ENCODE peak calls at places on chromosomes 11 and 22, in ten cellular contexts. One of them, this sample, is unnamed.

GRCh38 chr11:84412862-84413261 is 1126.7 kb upstream of the CCDC90B start:
- DNase-seq in fibroblast of mammary gland: no peak
- DNase-seq in cardiac muscle cell: no peak
- DNase-seq in gastrocnemius medialis: no peak
- DNase-seq in colonic mucosa: no peak
- DNase-seq in neural crest cell: no peak
- DNase-seq in uterus: no peak
- DNase-seq in GM23338: no peak
- DNase-seq in OCI-LY7: no peak
- DNase-seq in A549: no peak
- DNase-seq in this sample: no peak

GRCh38 chr22:47110817-47111443 is 348.5 kb downstream of the TBC1D22A start:
- DNase-seq in GM23338: no peak
- DNase-seq in cardiac muscle cell: no peak
- DNase-seq in uterus: peak
- DNase-seq in colonic mucosa: no peak
- DNase-seq in A549: no peak
- DNase-seq in gastrocnemius medialis: no peak
- DNase-seq in neural crest cell: no peak
- DNase-seq in OCI-LY7: no peak
- DNase-seq in fibroblast of mammary gland: peak
- DNase-seq in this sample: no peak

GRCh38 chr11:35288817-35289541 is 130.4 kb downstream of the SLC1A2 start:
- DNase-seq in GM23338: no peak
- DNase-seq in A549: no peak
- DNase-seq in fibroblast of mammary gland: peak
- DNase-seq in cardiac muscle cell: no peak
- DNase-seq in OCI-LY7: no peak
- DNase-seq in neural crest cell: no peak
- DNase-seq in gastrocnemius medialis: no peak
- DNase-seq in colonic mucosa: no peak
- DNase-seq in uterus: no peak
- DNase-seq in this sample: no peak

GRCh38 chr11:75146711-75147110 is 4.2 kb upstream of the SLCO2B1 start:
- DNase-seq in uterus: no peak
- DNase-seq in cardiac muscle cell: no peak
- DNase-seq in A549: no peak
- DNase-seq in fibroblast of mammary gland: no peak
- DNase-seq in neural crest cell: no peak
- DNase-seq in colonic mucosa: no peak
- DNase-seq in GM23338: no peak
- DNase-seq in OCI-LY7: no peak
- DNase-seq in gastrocnemius medialis: no peak
- DNase-seq in this sample: no peak

GRCh38 chr11:124793466-124794278 is 6.5 kb downstream of the MSANTD2 start:
- DNase-seq in GM23338: peak
- DNase-seq in A549: peak
- DNase-seq in fibroblast of mammary gland: peak
- DNase-seq in colonic mucosa: peak
- DNase-seq in gastrocnemius medialis: no peak
- DNase-seq in neural crest cell: no peak
- DNase-seq in OCI-LY7: peak
- DNase-seq in cardiac muscle cell: peak
- DNase-seq in uterus: no peak
- DNase-seq in this sample: peak

GRCh38 chr22:46352691-46353386 is 17.3 kb downstream of the TRMU start:
- DNase-seq in fibroblast of mammary gland: peak
- DNase-seq in neural crest cell: no peak
- DNase-seq in uterus: no peak
- DNase-seq in A549: peak
- DNase-seq in gastrocnemius medialis: peak
- DNase-seq in GM23338: no peak
- DNase-seq in colonic mucosa: no peak
- DNase-seq in OCI-LY7: peak
- DNase-seq in cardiac muscle cell: no peak
- DNase-seq in this sample: no peak

GRCh38 chr11:12397953-12398352 is 20.6 kb downstream of the PARVA start:
- DNase-seq in fibroblast of mammary gland: peak
- DNase-seq in cardiac muscle cell: no peak
- DNase-seq in neural crest cell: no peak
- DNase-seq in OCI-LY7: no peak
- DNase-seq in A549: peak
- DNase-seq in gastrocnemius medialis: peak
- DNase-seq in uterus: peak
- DNase-seq in GM23338: no peak
- DNase-seq in colonic mucosa: no peak
- DNase-seq in this sample: no peak

GRCh38 chr11:66316849-66317251 is at the start of gene CD248:
- DNase-seq in neural crest cell: no peak
- DNase-seq in GM23338: peak
- DNase-seq in A549: no peak
- DNase-seq in OCI-LY7: no peak
- DNase-seq in cardiac muscle cell: peak
- DNase-seq in colonic mucosa: peak
- DNase-seq in gastrocnemius medialis: peak
- DNase-seq in fibroblast of mammary gland: peak
- DNase-seq in uterus: peak
- DNase-seq in this sample: peak

GRCh38 chr11:3042496-3043314 is 14.5 kb downstream of the CARS1 start:
- DNase-seq in fibroblast of mammary gland: no peak
- DNase-seq in uterus: no peak
- DNase-seq in A549: no peak
- DNase-seq in OCI-LY7: no peak
- DNase-seq in neural crest cell: no peak
- DNase-seq in GM23338: no peak
- DNase-seq in gastrocnemius medialis: peak
- DNase-seq in colonic mucosa: no peak
- DNase-seq in cardiac muscle cell: no peak
- DNase-seq in this sample: no peak

GRCh38 chr11:17498058-17498457 is 21.4 kb upstream of the ABCC8 start:
- DNase-seq in A549: no peak
- DNase-seq in uterus: no peak
- DNase-seq in gastrocnemius medialis: peak
- DNase-seq in OCI-LY7: peak
- DNase-seq in fibroblast of mammary gland: no peak
- DNase-seq in GM23338: peak
- DNase-seq in cardiac muscle cell: no peak
- DNase-seq in colonic mucosa: peak
- DNase-seq in neural crest cell: no peak
- DNase-seq in this sample: no peak

GRCh38 chr11:62553839-62554361 is 7.3 kb upstream of the AHNAK start:
- DNase-seq in OCI-LY7: no peak
- DNase-seq in cardiac muscle cell: no peak
- DNase-seq in A549: peak
- DNase-seq in GM23338: no peak
- DNase-seq in gastrocnemius medialis: peak
- DNase-seq in fibroblast of mammary gland: peak
- DNase-seq in uterus: no peak
- DNase-seq in neural crest cell: no peak
- DNase-seq in colonic mucosa: peak
- DNase-seq in this sample: no peak

GRCh38 chr11:77027275-77027674 is 6.9 kb upstream of the B3GNT6 start:
- DNase-seq in fibroblast of mammary gland: peak
- DNase-seq in neural crest cell: no peak
- DNase-seq in GM23338: no peak
- DNase-seq in A549: peak
- DNase-seq in uterus: no peak
- DNase-seq in colonic mucosa: no peak
- DNase-seq in OCI-LY7: no peak
- DNase-seq in cardiac muscle cell: no peak
- DNase-seq in gastrocnemius medialis: no peak
- DNase-seq in this sample: no peak

GRCh38 chr11:69971741-69972140 is 106.4 kb upstream of the ANO1 start:
- DNase-seq in gastrocnemius medialis: no peak
- DNase-seq in GM23338: no peak
- DNase-seq in cardiac muscle cell: no peak
- DNase-seq in uterus: no peak
- DNase-seq in fibroblast of mammary gland: no peak
- DNase-seq in OCI-LY7: no peak
- DNase-seq in colonic mucosa: no peak
- DNase-seq in neural crest cell: no peak
- DNase-seq in A549: no peak
- DNase-seq in this sample: no peak

GRCh38 chr11:8262552-8263108 is 1.0 kb downstream of the LMO1 start:
- DNase-seq in A549: no peak
- DNase-seq in GM23338: peak
- DNase-seq in cardiac muscle cell: peak
- DNase-seq in neural crest cell: peak
- DNase-seq in uterus: peak
- DNase-seq in OCI-LY7: no peak
- DNase-seq in gastrocnemius medialis: peak
- DNase-seq in fibroblast of mammary gland: peak
- DNase-seq in colonic mucosa: no peak
- DNase-seq in this sample: peak

GRCh38 chr11:8261316-8261715 is 2.4 kb downstream of the LMO1 start:
- DNase-seq in GM23338: no peak
- DNase-seq in fibroblast of mammary gland: no peak
- DNase-seq in gastrocnemius medialis: peak
- DNase-seq in OCI-LY7: no peak
- DNase-seq in colonic mucosa: no peak
- DNase-seq in neural crest cell: no peak
- DNase-seq in cardiac muscle cell: no peak
- DNase-seq in uterus: peak
- DNase-seq in A549: no peak
- DNase-seq in this sample: no peak

GRCh38 chr11:8261921-8262551 is 1.6 kb downstream of the LMO1 start:
- DNase-seq in uterus: peak
- DNase-seq in neural crest cell: no peak
- DNase-seq in fibroblast of mammary gland: no peak
- DNase-seq in colonic mucosa: no peak
- DNase-seq in OCI-LY7: no peak
- DNase-seq in gastrocnemius medialis: peak
- DNase-seq in GM23338: peak
- DNase-seq in A549: no peak
- DNase-seq in cardiac muscle cell: no peak
- DNase-seq in this sample: no peak

GRCh38 chr11:8263769-8264410 is at the start of gene LMO1:
- DNase-seq in OCI-LY7: peak
- DNase-seq in colonic mucosa: peak
- DNase-seq in GM23338: peak
- DNase-seq in gastrocnemius medialis: peak
- DNase-seq in cardiac muscle cell: peak
- DNase-seq in fibroblast of mammary gland: peak
- DNase-seq in uterus: peak
- DNase-seq in A549: peak
- DNase-seq in neural crest cell: peak
- DNase-seq in this sample: peak

DNA sequence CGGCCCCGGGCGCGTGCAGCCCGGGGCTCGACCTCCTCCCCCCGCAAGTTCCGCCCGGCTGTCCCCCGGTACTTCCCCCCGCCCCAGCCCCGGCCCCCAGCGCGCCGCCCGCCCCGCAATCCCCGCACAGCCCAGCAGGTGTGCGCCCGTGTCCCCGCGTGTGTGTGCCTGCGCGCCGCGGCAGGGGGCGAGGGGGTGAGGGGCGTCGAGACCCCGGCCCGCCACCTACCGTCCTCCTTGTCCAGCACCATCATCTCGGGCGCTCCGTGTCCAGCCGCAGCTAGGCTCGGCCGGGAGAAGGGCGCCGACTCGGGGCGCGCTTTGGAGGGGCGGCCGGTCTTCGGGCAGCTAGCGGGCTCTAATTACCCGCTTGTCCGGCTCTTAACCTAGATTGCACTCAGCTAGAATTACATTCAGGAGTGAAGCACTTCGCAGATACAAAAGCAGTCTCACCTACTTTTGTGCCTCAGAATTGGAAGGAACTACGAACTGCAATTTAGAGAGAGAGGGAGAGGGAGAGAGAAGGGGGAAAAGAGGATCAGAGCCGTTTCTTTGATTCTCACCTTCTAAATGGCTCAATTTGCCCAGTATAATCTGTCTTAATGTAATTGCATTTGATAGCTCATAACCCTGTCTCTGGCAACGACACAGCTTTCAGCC is 439 bp downstream of the LMO1 start:
- DNase-seq in colonic mucosa: no peak
- DNase-seq in neural crest cell: no peak
- DNase-seq in fibroblast of mammary gland: no peak
- DNase-seq in uterus: peak
- DNase-seq in cardiac muscle cell: peak
- DNase-seq in GM23338: peak
- DNase-seq in A549: no peak
- DNase-seq in gastrocnemius medialis: peak
- DNase-seq in OCI-LY7: no peak
- DNase-seq in this sample: peak
- TF ChIP-seq CTCF in colonic mucosa: no peak
- TF ChIP-seq CTCF in neural crest cell: no peak
- TF ChIP-seq CTCF in fibroblast of mammary gland: no peak
- TF ChIP-seq CTCF in uterus: peak
- TF ChIP-seq CTCF in cardiac muscle cell: no peak
- TF ChIP-seq CTCF in GM23338: no peak
- TF ChIP-seq CTCF in A549: no peak
- TF ChIP-seq CTCF in gastrocnemius medialis: no peak
- TF ChIP-seq CTCF in OCI-LY7: no peak
- TF ChIP-seq CTCF in this sample: no peak

GRCh38 chr22:27331526-27332281 is 469.9 kb downstream of the MN1 start:
- DNase-seq in cardiac muscle cell: peak
- DNase-seq in colonic mucosa: no peak
- DNase-seq in GM23338: peak
- DNase-seq in gastrocnemius medialis: no peak
- DNase-seq in neural crest cell: peak
- DNase-seq in fibroblast of mammary gland: peak
- DNase-seq in OCI-LY7: no peak
- DNase-seq in A549: peak
- DNase-seq in uterus: no peak
- DNase-seq in this sample: peak
- TF ChIP-seq CTCF in cardiac muscle cell: peak
- TF ChIP-seq CTCF in colonic mucosa: peak
- TF ChIP-seq CTCF in GM23338: peak
- TF ChIP-seq CTCF in gastrocnemius medialis: no peak
- TF ChIP-seq CTCF in neural crest cell: peak
- TF ChIP-seq CTCF in fibroblast of mammary gland: peak
- TF ChIP-seq CTCF in OCI-LY7: peak
- TF ChIP-seq CTCF in A549: peak
- TF ChIP-seq CTCF in uterus: no peak
- TF ChIP-seq CTCF in this sample: peak

DNA sequence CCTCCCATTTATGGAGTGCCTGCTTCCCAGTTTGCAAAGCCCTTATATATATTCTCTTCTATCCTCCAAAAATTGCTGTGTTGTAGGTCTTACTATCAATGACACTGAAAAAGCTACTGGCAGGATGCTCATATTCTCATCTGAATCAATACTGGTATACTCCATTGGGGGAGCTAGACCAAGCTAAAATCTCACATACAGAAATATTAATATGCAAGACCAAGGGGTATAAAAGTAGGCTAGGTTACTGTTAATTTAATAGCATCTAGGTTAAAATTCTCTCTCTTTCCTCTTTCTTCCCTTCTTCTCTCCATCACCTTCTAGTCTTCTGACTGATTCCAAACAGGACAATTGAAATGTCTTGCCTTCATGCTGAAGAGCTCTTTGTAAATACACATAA is 17.1 kb upstream of the BDNF start:
- DNase-seq in neural crest cell: no peak
- DNase-seq in gastrocnemius medialis: no peak
- DNase-seq in cardiac muscle cell: no peak
- DNase-seq in fibroblast of mammary gland: peak
- DNase-seq in uterus: no peak
- DNase-seq in OCI-LY7: no peak
- DNase-seq in GM23338: peak
- DNase-seq in A549: peak
- DNase-seq in colonic mucosa: no peak
- DNase-seq in this sample: no peak
- TF ChIP-seq CTCF in neural crest cell: peak
- TF ChIP-seq CTCF in gastrocnemius medialis: no peak
- TF ChIP-seq CTCF in cardiac muscle cell: peak
- TF ChIP-seq CTCF in fibroblast of mammary gland: peak
- TF ChIP-seq CTCF in uterus: no peak
- TF ChIP-seq CTCF in OCI-LY7: peak
- TF ChIP-seq CTCF in GM23338: peak
- TF ChIP-seq CTCF in A549: peak
- TF ChIP-seq CTCF in colonic mucosa: no peak
- TF ChIP-seq CTCF in this sample: peak

GRCh38 chr11:126833020-126833419 is 167.6 kb downstream of the KIRREL3 start:
- DNase-seq in uterus: no peak
- DNase-seq in neural crest cell: no peak
- DNase-seq in cardiac muscle cell: no peak
- DNase-seq in fibroblast of mammary gland: no peak
- DNase-seq in OCI-LY7: no peak
- DNase-seq in A549: no peak
- DNase-seq in GM23338: no peak
- DNase-seq in colonic mucosa: no peak
- DNase-seq in gastrocnemius medialis: no peak
- DNase-seq in this sample: no peak
- TF ChIP-seq CTCF in uterus: no peak
- TF ChIP-seq CTCF in neural crest cell: no peak
- TF ChIP-seq CTCF in cardiac muscle cell: no peak
- TF ChIP-seq CTCF in fibroblast of mammary gland: no peak
- TF ChIP-seq CTCF in OCI-LY7: no peak
- TF ChIP-seq CTCF in A549: no peak
- TF ChIP-seq CTCF in GM23338: no peak
- TF ChIP-seq CTCF in colonic mucosa: no peak
- TF ChIP-seq CTCF in gastrocnemius medialis: no peak
- TF ChIP-seq CTCF in this sample: no peak

This sample was measured in nephron progenitor cell.